ENCODE peak calls at places on chromosomes 5 and 9, in four cellular contexts. T is HepG2, N is H1, J is K562. Q is an unnamed sample.

GRCh38 chr9:98039474-98040072 is 17.0 kb upstream of the NANS start:
- DNase-seq in J (no peak), T (no peak), N (no peak), Q (no peak)

GRCh38 chr9:73380411-73380810 is 228.7 kb downstream of the ANXA1 start:
- DNase-seq in N (no peak), T (no peak), J (no peak), Q (no peak)

GRCh38 chr5:57302643-57303042 is 128.8 kb downstream of the GPBP1 start:
- DNase-seq in T (no peak), J (no peak), N (no peak), Q (no peak)

GRCh38 chr9:36813149-36813548 is 220.9 kb downstream of the PAX5 start:
- DNase-seq in J (no peak), N (no peak), T (no peak), Q (no peak)

GRCh38 chr5:1033606-1034420 is 25.2 kb downstream of the NKD2 start:
- DNase-seq in J (no peak), N (no peak), T (no peak), Q (no peak)

GRCh38 chr5:126234563-126235195 is 188.5 kb upstream of the GRAMD2B start:
- DNase-seq in J (peak), N (peak), T (peak), Q (peak)

GRCh38 chr5:3153906-3154305 is 402.4 kb upstream of the IRX2 start:
- DNase-seq in N (no peak), T (no peak), J (no peak), Q (no peak)

GRCh38 chr5:82225525-82226172 is 52.5 kb downstream of the RPS23 start:
- DNase-seq in N (peak), T (peak), J (peak), Q (peak)

GRCh38 chr5:108884736-108885135 is 137.0 kb downstream of the FER start:
- DNase-seq in T (no peak), J (no peak), N (no peak), Q (peak)

GRCh38 chr5:38382898-38383297 is 124.5 kb downstream of the EGFLAM start:
- DNase-seq in N (peak), T (peak), J (peak), Q (peak)

GRCh38 chr5:15807861-15808260 is 307.9 kb downstream of the FBXL7 start:
- DNase-seq in J (no peak), T (no peak), N (no peak), Q (peak)

GRCh38 chr5:60026174-60026573 is 132.6 kb upstream of the PDE4D start:
- DNase-seq in T (no peak), J (no peak), N (no peak), Q (no peak)

GRCh38 chr5:178118345-178118744 is 5.0 kb downstream of the N4BP3 start:
- DNase-seq in T (no peak), N (no peak), J (no peak), Q (peak)

GRCh38 chr5:103942587-103943186 is 380.1 kb upstream of the NUDT12 start:
- DNase-seq in N (no peak), T (no peak), J (no peak), Q (no peak)

GRCh38 chr5:78243639-78244038 is 50.9 kb downstream of the AP3B1 start:
- DNase-seq in J (no peak), N (no peak), T (no peak), Q (peak)

GRCh38 chr9:99216073-99216472 is 5.7 kb downstream of the ALG2 start:
- DNase-seq in J (no peak), T (no peak), N (no peak), Q (no peak)

GRCh38 chr9:15147471-15147870 is 159.5 kb downstream of the TTC39B start:
- DNase-seq in N (no peak), T (no peak), J (no peak), Q (no peak)

GRCh38 chr5:141840295-141840812 is 37.9 kb downstream of the PCDH1 start:
- DNase-seq in J (no peak), N (no peak), T (no peak), Q (no peak)

GRCh38 chr9:72203205-72203803 is 54.1 kb downstream of the GDA start:
- DNase-seq in J (peak), N (no peak), T (peak), Q (peak)

GRCh38 chr9:35367451-35367850 is 122.5 kb upstream of the RUSC2 start:
- DNase-seq in T (no peak), J (no peak), N (no peak), Q (peak)

GRCh38 chr5:111113678-111114077 is 21.5 kb downstream of the WDR36 start:
- DNase-seq in T (no peak), J (no peak), N (no peak), Q (no peak)

GRCh38 chr5:130112246-130112645 is 208.0 kb downstream of the CHSY3 start:
- DNase-seq in T (no peak), J (no peak), N (no peak), Q (no peak)

GRCh38 chr9:127539982-127540663 is 72.0 kb upstream of the STXBP1 start:
- DNase-seq in N (no peak), T (no peak), J (no peak), Q (no peak)

GRCh38 chr5:52776116-52776515 is 11.6 kb upstream of the ITGA1 start:
- DNase-seq in J (no peak), T (no peak), N (no peak), Q (no peak)

GRCh38 chr9:133996531-133997520 is 4.7 kb upstream of the VAV2 start:
- DNase-seq in T (no peak), J (no peak), N (no peak), Q (no peak)

GRCh38 chr9:133999866-134000265 is 7.7 kb upstream of the VAV2 start:
- DNase-seq in T (no peak), J (no peak), N (no peak), Q (no peak)

GRCh38 chr9:134002796-134003195 is 10.7 kb upstream of the VAV2 start:
- DNase-seq in J (no peak), N (no peak), T (no peak), Q (no peak)

GRCh38 chr9:133997584-133997983 is 5.5 kb upstream of the VAV2 start:
- DNase-seq in T (no peak), N (no peak), J (no peak), Q (no peak)

DNA sequence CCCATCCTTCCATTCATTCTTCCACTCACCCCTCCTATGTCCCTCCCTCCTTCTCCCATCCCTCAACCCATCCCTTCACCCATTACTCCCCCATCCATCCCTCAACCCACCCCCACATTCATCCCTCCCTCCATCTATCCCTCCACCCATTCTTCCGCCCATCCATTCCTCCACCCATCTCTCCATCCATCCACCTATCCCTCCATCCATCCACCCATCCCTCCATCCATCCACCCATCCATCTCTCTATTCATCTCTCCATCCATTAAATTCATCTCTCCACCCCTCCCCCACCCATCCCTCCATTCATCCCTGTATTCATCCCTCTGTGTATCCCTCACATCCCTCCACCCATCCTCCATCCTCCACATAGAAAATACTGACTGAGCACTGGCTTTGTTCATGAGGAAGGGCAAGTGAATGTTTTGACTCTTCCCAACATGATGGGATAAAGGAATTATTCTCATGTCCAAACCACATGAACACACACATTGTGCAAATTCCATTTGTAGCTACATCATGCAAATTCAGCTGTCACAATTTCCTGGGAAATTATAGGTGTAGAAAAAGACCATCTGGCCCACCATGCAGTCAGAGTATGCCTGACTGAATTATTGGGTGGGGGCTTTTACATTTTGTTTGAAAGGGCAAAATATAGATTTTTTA is 6.9 kb upstream of the VAV2 start:
- DNase-seq in T (no peak), N (no peak), J (no peak), Q (no peak)
- H3K9ac ChIP-seq in T (no peak), N (no peak), J (no peak), Q (no peak)

GRCh38 chr5:127313379-127313778 is 22.8 kb downstream of the MEGF10 start:
- DNase-seq in T (no peak), N (no peak), J (no peak), Q (no peak)

GRCh38 chr5:127316013-127316412 is 25.4 kb downstream of the MEGF10 start:
- DNase-seq in N (no peak), T (no peak), J (no peak), Q (no peak)

GRCh38 chr5:127312131-127312530 is 21.5 kb downstream of the MEGF10 start:
- DNase-seq in T (no peak), N (no peak), J (no peak), Q (no peak)

GRCh38 chr5:127311349-127311748 is 20.8 kb downstream of the MEGF10 start:
- DNase-seq in N (no peak), J (no peak), T (no peak), Q (no peak)

GRCh38 chr5:127313847-127314473 is 23.4 kb downstream of the MEGF10 start:
- DNase-seq in J (peak), T (peak), N (peak), Q (peak)
- TF ChIP-seq JUN in J (no peak), T (no peak), N (no peak), Q (no peak)

GRCh38 chr9:91843093-91843492 is 106.9 kb downstream of the ROR2 start:
- DNase-seq in J (no peak), N (no peak), T (no peak), Q (no peak)

GRCh38 chr9:91840882-91841281 is 109.1 kb downstream of the ROR2 start:
- DNase-seq in J (no peak), T (no peak), N (no peak), Q (no peak)

GRCh38 chr9:91841591-91841990 is 108.4 kb downstream of the ROR2 start:
- DNase-seq in T (no peak), N (no peak), J (no peak), Q (no peak)

GRCh38 chr9:91843623-91844111 is 106.4 kb downstream of the ROR2 start:
- DNase-seq in N (no peak), T (no peak), J (no peak), Q (no peak)

GRCh38 chr9:91842358-91842757 is 107.7 kb downstream of the ROR2 start:
- DNase-seq in N (no peak), T (no peak), J (no peak), Q (no peak)
- H3K4me2 ChIP-seq in N (no peak), T (no peak), J (no peak), Q (no peak)

DNA sequence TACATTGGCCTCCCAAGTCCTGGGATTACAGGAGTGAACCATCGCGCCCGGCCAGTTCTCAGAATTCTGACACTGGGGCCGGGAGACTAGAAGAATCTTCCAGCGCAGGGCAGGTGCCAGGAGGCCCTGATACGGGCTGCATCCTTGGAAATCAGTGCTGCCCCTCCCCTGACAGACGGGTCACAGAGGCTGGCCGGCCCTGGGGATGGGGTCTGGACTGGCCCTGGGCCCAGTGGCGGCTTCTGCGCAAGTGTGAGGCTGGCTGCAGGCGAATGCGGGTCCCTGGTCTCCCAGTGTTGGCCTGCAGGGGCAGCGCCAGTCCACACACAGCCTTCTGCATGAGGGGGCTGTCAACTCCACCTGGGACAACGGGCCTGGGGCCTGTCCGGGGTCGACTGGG is 831 bp upstream of the TBC1D9B start:
- DNase-seq in J (no peak), N (peak), T (peak), Q (no peak)
- H3K9ac ChIP-seq in J (no peak), N (no peak), T (peak), Q (no peak)

GRCh38 chr9:114156658-114157421 is 1.5 kb downstream of the COL27A1 start:
- DNase-seq in N (peak), J (no peak), T (no peak), Q (peak)

GRCh38 chr9:114154597-114155102 is 687 bp upstream of the COL27A1 start:
- DNase-seq in T (no peak), N (peak), J (no peak), Q (peak)

GRCh38 chr9:114156311-114156657 is 947 bp downstream of the COL27A1 start:
- DNase-seq in T (no peak), N (no peak), J (no peak), Q (no peak)

GRCh38 chr9:114155263-114155966 is at the start of gene COL27A1:
- DNase-seq in N (peak), J (peak), T (peak), Q (peak)

GRCh38 chr9:114155967-114156294 is 594 bp downstream of the COL27A1 start:
- DNase-seq in T (no peak), N (peak), J (no peak), Q (no peak)
- TF ChIP-seq JUN in T (no peak), N (no peak), J (no peak), Q (no peak)